ENCODE peak calls at places on chromosomes 5 and 9, in eight cellular contexts. W is hepatocyte, Z is sigmoid colon, N is ACHN, U is memory B cell, E is AG20443, F is H7, C is left ventricle myocardium superior. A is an unnamed sample.

GRCh38 chr5:179437341-179438001 is 92.2 kb upstream of the ADAMTS2 start:
- DNase-seq in Z (peak), F (peak), E (no peak), C (no peak), N (no peak), U (no peak), W (no peak), A (no peak)

GRCh38 chr9:34929506-34930102 is 28.5 kb upstream of the PHF24 start:
- DNase-seq in N (peak), C (no peak), E (peak), W (peak), F (peak), Z (no peak), U (no peak), A (peak)

GRCh38 chr5:122415030-122415429 is 103.0 kb downstream of the SNCAIP start:
- DNase-seq in E (no peak), F (no peak), U (no peak), C (no peak), W (no peak), Z (no peak), N (no peak), A (peak)

GRCh38 chr9:93702261-93702660 is 125.9 kb downstream of the PHF2 start:
- DNase-seq in C (no peak), E (no peak), F (peak), U (no peak), Z (no peak), W (no peak), N (no peak), A (peak)

GRCh38 chr9:96738147-96739027 is 39.5 kb downstream of the ZNF510 start:
- DNase-seq in Z (no peak), C (no peak), U (no peak), F (no peak), N (no peak), E (no peak), W (no peak), A (no peak)

GRCh38 chr5:178336889-178337785 is 104.5 kb upstream of the PHYKPL start:
- DNase-seq in N (no peak), Z (peak), F (peak), W (no peak), C (no peak), U (no peak), E (no peak), A (no peak)

GRCh38 chr5:10486511-10487344 is 45.0 kb downstream of the ROPN1L start:
- DNase-seq in F (peak), W (no peak), E (no peak), N (no peak), Z (no peak), C (peak), U (no peak), A (no peak)

GRCh38 chr5:138180183-138180782 is 1.4 kb downstream of the KIF20A start:
- DNase-seq in C (no peak), U (peak), F (no peak), N (peak), W (peak), E (peak), Z (no peak), A (peak)

GRCh38 chr9:136623849-136624183 is 38.9 kb upstream of the EGFL7 start:
- DNase-seq in Z (no peak), W (no peak), C (peak), F (peak), N (no peak), E (no peak), U (no peak), A (no peak)

GRCh38 chr5:55575815-55576583 is 41.2 kb upstream of the PLPP1 start:
- DNase-seq in Z (no peak), N (no peak), F (no peak), U (no peak), W (peak), C (no peak), E (no peak), A (no peak)

GRCh38 chr5:62489471-62489870 is 76.9 kb downstream of the IPO11 start:
- DNase-seq in N (no peak), E (no peak), U (no peak), C (no peak), F (peak), W (no peak), Z (no peak), A (no peak)

GRCh38 chr5:36599986-36600779 is 6.2 kb upstream of the SLC1A3 start:
- DNase-seq in C (no peak), U (no peak), F (no peak), W (no peak), N (no peak), E (peak), Z (no peak), A (no peak)

GRCh38 chr5:179923422-179923821 is 15.7 kb upstream of the TBC1D9B start:
- DNase-seq in U (peak), N (no peak), Z (no peak), W (no peak), F (no peak), C (no peak), E (no peak), A (no peak)

GRCh38 chr5:170846416-170846815 is 15.4 kb upstream of the RANBP17 start:
- DNase-seq in E (no peak), U (no peak), W (no peak), F (no peak), N (no peak), Z (no peak), C (no peak), A (no peak)

GRCh38 chr5:149865746-149866145 is 78.8 kb downstream of the PDE6A start:
- DNase-seq in E (no peak), Z (no peak), F (no peak), N (no peak), C (no peak), U (no peak), W (no peak), A (no peak)

GRCh38 chr9:98551511-98552286 is 157.0 kb downstream of the GABBR2 start:
- DNase-seq in N (peak), E (peak), U (no peak), C (no peak), F (no peak), W (peak), Z (peak), A (peak)